ENCODE peak calls at places on chromosomes 1 and 21, in four cellular contexts. One of them, this sample, is unnamed.
A peak's percentile ranks its signal among the peaks of the same experiment; 100 is the strongest.

GRCh38 chr1:204384636-204385354 is 25.1 kb upstream of the PLEKHA6 start:
- DNase-seq in kidney tubule cell: peak; percentile 79
- DNase-seq in DMS153: no peak
- DNase-seq in CD8-positive, alpha-beta T cell: no peak
- DNase-seq in this sample: no peak

GRCh38 chr1:162991444-162991843 is 77.7 kb upstream of the RGS4 start:
- DNase-seq in CD8-positive, alpha-beta T cell: no peak
- DNase-seq in kidney tubule cell: no peak
- DNase-seq in DMS153: no peak
- DNase-seq in this sample: no peak

GRCh38 chr1:245671966-245672767 is 517.4 kb downstream of the KIF26B start:
- DNase-seq in DMS153: no peak
- DNase-seq in CD8-positive, alpha-beta T cell: no peak
- DNase-seq in kidney tubule cell: no peak
- DNase-seq in this sample: no peak

GRCh38 chr1:216721878-216722277 is 1.4 kb downstream of the ESRRG start:
- DNase-seq in DMS153: peak; percentile 64
- DNase-seq in kidney tubule cell: no peak
- DNase-seq in CD8-positive, alpha-beta T cell: no peak
- DNase-seq in this sample: no peak

GRCh38 chr1:3610823-3611169 is 512 bp downstream of the MEGF6 start:
- DNase-seq in kidney tubule cell: no peak
- DNase-seq in DMS153: no peak
- DNase-seq in CD8-positive, alpha-beta T cell: no peak
- DNase-seq in this sample: peak; percentile 40

GRCh38 chr1:20481158-20481617 is 4.8 kb downstream of the CAMK2N1 start:
- DNase-seq in DMS153: no peak
- DNase-seq in kidney tubule cell: peak; percentile 84
- DNase-seq in CD8-positive, alpha-beta T cell: no peak
- DNase-seq in this sample: no peak

GRCh38 chr1:154325583-154326545 is 539 bp downstream of the ATP8B2 start:
- DNase-seq in kidney tubule cell: peak; percentile 77
- DNase-seq in CD8-positive, alpha-beta T cell: peak; percentile 29
- DNase-seq in DMS153: peak; percentile 31
- DNase-seq in this sample: no peak

GRCh38 chr1:68623700-68624099 is 126.8 kb upstream of the DEPDC1 start:
- DNase-seq in kidney tubule cell: peak; percentile 21
- DNase-seq in CD8-positive, alpha-beta T cell: no peak
- DNase-seq in DMS153: no peak
- DNase-seq in this sample: no peak

GRCh38 chr1:222523852-222524251 is 24.1 kb downstream of the HHIPL2 start:
- DNase-seq in DMS153: no peak
- DNase-seq in kidney tubule cell: no peak
- DNase-seq in CD8-positive, alpha-beta T cell: no peak
- DNase-seq in this sample: no peak

GRCh38 chr1:214107322-214108096 is 119.7 kb downstream of the PROX1 start:
- DNase-seq in DMS153: peak; percentile 46
- DNase-seq in kidney tubule cell: no peak
- DNase-seq in CD8-positive, alpha-beta T cell: no peak
- DNase-seq in this sample: no peak

GRCh38 chr1:37811027-37811655 is 3.1 kb upstream of the YRDC start:
- DNase-seq in CD8-positive, alpha-beta T cell: peak; percentile 58
- DNase-seq in kidney tubule cell: peak; percentile 70
- DNase-seq in DMS153: peak; percentile 70
- DNase-seq in this sample: peak; percentile 66

GRCh38 chr1:27179373-27179772 is 24.4 kb upstream of the SLC9A1 start:
- DNase-seq in kidney tubule cell: no peak
- DNase-seq in DMS153: no peak
- DNase-seq in CD8-positive, alpha-beta T cell: no peak
- DNase-seq in this sample: no peak

GRCh38 chr1:101003012-101003650 is 22.5 kb downstream of the DPH5 start:
- DNase-seq in CD8-positive, alpha-beta T cell: no peak
- DNase-seq in kidney tubule cell: peak; percentile 27
- DNase-seq in DMS153: no peak
- DNase-seq in this sample: no peak

GRCh38 chr1:22428672-22429071 is 23.0 kb upstream of the ZBTB40 start:
- DNase-seq in CD8-positive, alpha-beta T cell: no peak
- DNase-seq in kidney tubule cell: peak; percentile 34
- DNase-seq in DMS153: peak; percentile 12
- DNase-seq in this sample: no peak

GRCh38 chr21:20971296-20971921 is 26.8 kb upstream of the NCAM2 start:
- DNase-seq in kidney tubule cell: peak; percentile 39
- DNase-seq in CD8-positive, alpha-beta T cell: no peak
- DNase-seq in DMS153: no peak
- DNase-seq in this sample: peak; percentile 22

GRCh38 chr1:209802780-209803152 is 3.2 kb downstream of the IRF6 start:
- DNase-seq in CD8-positive, alpha-beta T cell: no peak
- DNase-seq in kidney tubule cell: no peak
- DNase-seq in DMS153: no peak
- DNase-seq in this sample: no peak

GRCh38 chr1:40352126-40352525 is 21.4 kb upstream of the SMAP2 start:
- DNase-seq in CD8-positive, alpha-beta T cell: no peak
- DNase-seq in kidney tubule cell: no peak
- DNase-seq in DMS153: no peak
- DNase-seq in this sample: peak; percentile 39

GRCh38 chr1:183306317-183307042 is 111.7 kb downstream of the NMNAT2 start:
- DNase-seq in CD8-positive, alpha-beta T cell: no peak
- DNase-seq in DMS153: peak; percentile 22
- DNase-seq in kidney tubule cell: peak; percentile 34
- DNase-seq in this sample: peak; percentile 19

GRCh38 chr21:31732891-31733520 is 1.1 kb upstream of the SCAF4 start:
- DNase-seq in DMS153: peak; percentile 12
- DNase-seq in CD8-positive, alpha-beta T cell: no peak
- DNase-seq in kidney tubule cell: peak; percentile 30
- DNase-seq in this sample: no peak

GRCh38 chr1:35555601-35556477 is 1.4 kb downstream of the KIAA0319L start:
- DNase-seq in DMS153: peak; percentile 98
- DNase-seq in CD8-positive, alpha-beta T cell: no peak
- DNase-seq in kidney tubule cell: peak; percentile 66
- DNase-seq in this sample: no peak

GRCh38 chr1:5973771-5974170 is 18.5 kb downstream of the NPHP4 start:
- DNase-seq in DMS153: no peak
- DNase-seq in CD8-positive, alpha-beta T cell: no peak
- DNase-seq in kidney tubule cell: no peak
- DNase-seq in this sample: no peak

GRCh38 chr21:30831194-30831765 is 1.7 kb upstream of the KRTAP7-1 start:
- DNase-seq in DMS153: no peak
- DNase-seq in kidney tubule cell: peak; percentile 12
- DNase-seq in CD8-positive, alpha-beta T cell: no peak
- DNase-seq in this sample: peak; percentile 12

GRCh38 chr1:218463194-218464156 is 118.3 kb downstream of the TGFB2 start:
- DNase-seq in CD8-positive, alpha-beta T cell: no peak
- DNase-seq in kidney tubule cell: peak; percentile 68
- DNase-seq in DMS153: no peak
- DNase-seq in this sample: no peak

GRCh38 chr21:37671381-37671780 is 244.9 kb downstream of the KCNJ6 start:
- DNase-seq in DMS153: no peak
- DNase-seq in kidney tubule cell: no peak
- DNase-seq in CD8-positive, alpha-beta T cell: no peak
- DNase-seq in this sample: no peak

GRCh38 chr1:92194516-92194915 is 23.2 kb upstream of the C1orf146 start:
- DNase-seq in CD8-positive, alpha-beta T cell: no peak
- DNase-seq in DMS153: no peak
- DNase-seq in kidney tubule cell: no peak
- DNase-seq in this sample: no peak

GRCh38 chr1:183276386-183276785 is 90.3 kb downstream of the LAMC2 start:
- DNase-seq in kidney tubule cell: no peak
- DNase-seq in CD8-positive, alpha-beta T cell: no peak
- DNase-seq in DMS153: no peak
- DNase-seq in this sample: no peak

GRCh38 chr1:37656881-37657280 is 22.2 kb upstream of the RSPO1 start:
- DNase-seq in kidney tubule cell: no peak
- DNase-seq in CD8-positive, alpha-beta T cell: no peak
- DNase-seq in DMS153: no peak
- DNase-seq in this sample: no peak

GRCh38 chr1:179599623-179600249 is 8.1 kb downstream of the TDRD5 start:
- DNase-seq in kidney tubule cell: peak; percentile 59
- DNase-seq in CD8-positive, alpha-beta T cell: no peak
- DNase-seq in DMS153: peak; percentile 71
- DNase-seq in this sample: no peak